ENCODE peak calls at places on chromosomes 5 and 9, in eight cellular contexts. L is iris pigment epithelial cell; O is stimulated activated CD4-positive, alpha-beta T cell treated with anti-CD3 and anti-CD28 coated beads, Interleukin-15, amount 100 ng/mL, for 24 hours; E is memory B cell; G is AG09309; M is NCI-H1048; Z is cardiac fibroblast; X is cerebellar cortex. W is an unnamed sample.

GRCh38 chr5:115429345-115429940 is 115.1 kb downstream of the FEM1C start:
- DNase-seq in L (no peak), E (no peak), G (no peak), O (no peak), Z (no peak), M (no peak), X (no peak), W (no peak)

GRCh38 chr9:97563458-97564135 is 62.1 kb downstream of the TMOD1 start:
- DNase-seq in L (no peak), M (no peak), X (peak; percentile 75), O (no peak), E (no peak), Z (peak; percentile 18), G (no peak), W (no peak)

GRCh38 chr9:124492818-124493217 is 14.4 kb downstream of the NR5A1 start:
- DNase-seq in X (no peak), Z (no peak), L (no peak), G (no peak), O (no peak), M (no peak), E (no peak), W (no peak)

GRCh38 chr9:95736370-95736769 is 139.1 kb upstream of the ERCC6L2 start:
- DNase-seq in O (peak; percentile 16), Z (peak; percentile 14), X (no peak), L (peak; percentile 21), G (no peak), E (no peak), M (no peak), W (peak; percentile 52)

GRCh38 chr9:22052376-22052945 is 43.4 kb upstream of the CDKN2B start:
- DNase-seq in Z (peak; percentile 86), M (peak; percentile 56), E (no peak), O (peak; percentile 52), G (peak; percentile 77), L (peak; percentile 99), X (no peak), W (peak; percentile 34)

GRCh38 chr5:179311091-179311470 is 34.2 kb downstream of the ADAMTS2 start:
- DNase-seq in M (no peak), O (no peak), E (no peak), L (no peak), G (no peak), Z (no peak), X (no peak), W (no peak)

GRCh38 chr5:61817472-61818326 is 485.6 kb downstream of the ZSWIM6 start:
- DNase-seq in X (peak; percentile 88), Z (peak; percentile 66), G (peak; percentile 13), L (peak; percentile 54), M (no peak), O (no peak), E (no peak), W (peak; percentile 63)

GRCh38 chr5:172477466-172477865 is 23.1 kb upstream of the SH3PXD2B start:
- DNase-seq in G (no peak), O (no peak), E (no peak), Z (peak; percentile 51), M (no peak), X (no peak), L (no peak), W (no peak)

GRCh38 chr5:151448038-151448985 is 909 bp downstream of the SLC36A1 start:
- DNase-seq in M (no peak), O (peak; percentile 26), G (no peak), L (no peak), E (no peak), X (peak; percentile 71), Z (no peak), W (peak; percentile 67)

GRCh38 chr9:110769667-110770066 is 101.1 kb downstream of the MUSK start:
- DNase-seq in X (no peak), E (no peak), Z (peak; percentile 48), O (no peak), L (peak; percentile 44), G (no peak), M (no peak), W (no peak)

GRCh38 chr5:24170026-24170425 is 474.8 kb downstream of the CDH10 start:
- DNase-seq in Z (no peak), X (no peak), G (no peak), E (no peak), O (no peak), L (no peak), M (no peak), W (no peak)

GRCh38 chr5:93092349-93093105 is 488.5 kb downstream of the NR2F1-AS1 start:
- DNase-seq in X (no peak), G (peak; percentile 45), O (no peak), Z (peak; percentile 80), L (peak; percentile 60), E (no peak), M (no peak), W (no peak)

GRCh38 chr5:157956271-157956885 is 97.4 kb upstream of the CLINT1 start:
- DNase-seq in O (no peak), E (no peak), Z (no peak), X (no peak), M (no peak), L (no peak), G (no peak), W (no peak)

GRCh38 chr5:134574521-134574920 is 49.1 kb downstream of the JADE2 start:
- DNase-seq in L (no peak), X (peak; percentile 84), Z (no peak), G (no peak), O (no peak), M (no peak), E (no peak), W (no peak)

GRCh38 chr5:167827766-167828165 is 463.7 kb upstream of the WWC1 start:
- DNase-seq in E (no peak), G (no peak), M (no peak), Z (no peak), X (no peak), O (no peak), L (no peak), W (no peak)

GRCh38 chr5:108564441-108564840 is 182.5 kb upstream of the FBXL17 start:
- DNase-seq in O (no peak), G (no peak), E (no peak), X (no peak), L (no peak), M (no peak), Z (no peak), W (no peak)

GRCh38 chr5:153818626-153819025 is 220.1 kb downstream of the FAM114A2 start:
- DNase-seq in M (no peak), X (no peak), E (no peak), L (no peak), G (no peak), O (no peak), Z (no peak), W (no peak)

GRCh38 chr5:14729448-14730385 is 65.2 kb downstream of the OTULIN start:
- DNase-seq in Z (no peak), E (no peak), O (no peak), X (no peak), M (no peak), G (no peak), L (no peak), W (peak; percentile 61)

GRCh38 chr5:170469414-170469813 is 34.4 kb upstream of the KCNIP1 start:
- DNase-seq in E (no peak), G (no peak), O (no peak), X (no peak), L (no peak), Z (no peak), M (no peak), W (no peak)